ENCODE peak calls at places on chromosomes 7 and 10, in six cellular contexts. N, K, G, A, V and Y are unnamed samples. For H3K4me1, the result is how much of the 10 kb centered on the place peaks cover.

GRCh38 chr10:15259136-15259535 is 90.6 kb upstream of the NMT2 start:
- DNase-seq in N (no peak), K (no peak), G (no peak), A (no peak), V (no peak), Y (no peak)

GRCh38 chr7:1090236-1090635 is 2.3 kb downstream of the GPER1 start:
- DNase-seq in N (no peak), K (no peak), G (no peak), A (no peak), V (no peak), Y (peak)

GRCh38 chr7:142957723-142958122 is 4.4 kb downstream of the KEL start:
- DNase-seq in N (no peak), K (no peak), G (no peak), A (no peak), V (no peak), Y (no peak)

GRCh38 chr7:120521761-120522737 is 249.1 kb downstream of the KCND2 start:
- DNase-seq in N (no peak), K (no peak), G (no peak), A (no peak), V (no peak), Y (no peak)

GRCh38 chr7:73316521-73316920 is 7.9 kb upstream of the NSUN5 start:
- DNase-seq in N (no peak), K (no peak), G (no peak), A (no peak), V (no peak), Y (no peak)

GRCh38 chr10:96043157-96043894 is at the start of gene CCNJ:
- DNase-seq in N (peak), K (peak), G (peak), A (peak), V (peak), Y (peak)

GRCh38 chr7:99579956-99580777 is 17.9 kb upstream of the TMEM225B start:
- DNase-seq in N (peak), K (no peak), G (peak), A (peak), V (peak), Y (peak)

GRCh38 chr10:77898323-77899079 is 28.1 kb downstream of the DLG5 start:
- DNase-seq in N (no peak), K (no peak), G (no peak), A (no peak), V (no peak), Y (peak)

GRCh38 chr7:116431783-116432182 is 67.8 kb upstream of the CAV2 start:
- DNase-seq in N (no peak), K (no peak), G (no peak), A (no peak), V (no peak), Y (no peak)

GRCh38 chr10:85619832-85620231 is 746.8 kb downstream of the GRID1 start:
- DNase-seq in N (no peak), K (no peak), G (no peak), A (no peak), V (no peak), Y (no peak)

DNA sequence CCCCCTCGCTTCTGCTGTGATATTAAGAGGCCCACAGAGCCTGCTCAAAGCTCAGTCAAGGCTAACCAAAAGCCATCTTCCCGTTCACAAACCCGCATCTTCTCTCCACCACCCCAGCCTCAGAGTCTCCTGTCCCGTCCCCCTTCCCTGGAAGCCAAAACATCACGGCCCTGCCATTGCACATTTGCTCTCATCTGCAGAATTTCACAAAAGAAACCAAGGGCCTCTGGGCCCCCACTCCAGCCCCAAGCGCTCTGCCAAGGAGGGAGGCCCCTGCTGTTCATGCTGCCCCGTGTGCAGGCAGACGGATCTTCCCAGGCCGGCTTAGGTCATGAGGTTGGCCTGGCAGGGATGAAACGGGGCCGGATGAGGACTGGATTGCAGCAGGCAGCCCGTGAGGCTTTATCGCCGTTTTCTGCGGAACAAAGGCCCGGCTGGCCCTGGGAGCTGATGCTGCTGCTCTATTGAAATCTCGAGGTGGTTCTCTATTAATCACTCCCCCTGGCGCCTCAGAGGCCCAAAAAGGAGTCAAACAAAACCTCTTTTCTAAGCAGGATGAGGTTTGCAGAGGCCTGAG is 31.5 kb upstream of the FOXK1 start:
- DNase-seq in N (peak), K (no peak), G (no peak), A (no peak), V (peak), Y (peak)
- H3K9ac ChIP-seq in N (no peak), K (no peak), G (peak), A (peak), V (peak), Y (no peak)

GRCh38 chr10:62024026-62024701 is 122.7 kb downstream of the ARID5B start:
- DNase-seq in N (no peak), K (no peak), G (no peak), A (no peak), V (no peak), Y (no peak)
- H3K4me1 ChIP-seq in N (under half), K (under half), G (under half), A (half or more), V (under half), Y (under half)

DNA sequence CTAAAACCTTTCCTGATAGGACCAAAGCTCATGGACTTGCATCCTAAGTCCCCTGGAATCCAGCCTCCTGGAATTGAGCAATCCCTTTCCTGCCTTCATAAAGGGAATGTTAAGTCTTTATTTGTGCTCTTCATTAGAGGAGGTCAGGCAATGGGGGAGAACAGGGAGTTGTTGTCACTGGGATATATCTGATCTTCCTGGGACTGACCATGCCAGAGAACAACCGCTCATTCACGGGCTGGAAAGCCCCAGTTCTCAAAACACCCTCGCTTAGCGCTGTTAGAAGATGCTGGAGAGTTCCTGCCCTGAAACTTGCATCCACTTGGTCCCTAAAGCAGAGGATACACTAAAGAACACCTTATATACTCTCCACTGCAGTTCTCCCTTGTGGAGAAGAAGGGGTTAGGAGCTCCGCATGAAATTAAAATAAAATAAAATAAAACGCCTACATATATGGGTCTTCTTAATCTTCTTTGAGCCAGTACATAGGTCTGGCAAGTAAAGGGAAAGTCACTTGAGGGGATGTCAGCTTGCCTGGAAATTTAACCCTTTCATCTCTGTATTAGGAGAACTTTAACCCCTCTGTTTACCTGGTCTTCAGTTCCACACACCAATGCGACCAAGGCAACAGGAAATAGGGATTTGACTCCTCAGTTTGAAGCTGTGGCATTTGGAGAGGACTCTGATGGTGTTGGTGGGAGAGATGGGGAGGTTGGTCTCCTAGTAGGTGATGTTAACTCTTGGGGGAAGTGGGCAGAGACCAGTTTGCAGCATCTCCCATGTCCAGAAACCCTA is 1.2 kb downstream of the SORCS1 start:
- DNase-seq in N (no peak), K (no peak), G (no peak), A (peak), V (peak), Y (no peak)
- H3K9ac ChIP-seq in N (no peak), K (no peak), G (no peak), A (no peak), V (peak), Y (no peak)

GRCh38 chr7:34067406-34067805 is 162.1 kb downstream of the BMPER start:
- DNase-seq in N (no peak), K (no peak), G (no peak), A (peak), V (no peak), Y (no peak)

GRCh38 chr7:34069676-34070075 is 164.3 kb downstream of the BMPER start:
- DNase-seq in N (peak), K (no peak), G (peak), A (no peak), V (no peak), Y (no peak)

GRCh38 chr7:34066968-34067367 is 161.6 kb downstream of the BMPER start:
- DNase-seq in N (no peak), K (no peak), G (no peak), A (no peak), V (no peak), Y (no peak)

GRCh38 chr7:34073676-34074075 is 168.3 kb downstream of the BMPER start:
- DNase-seq in N (peak), K (no peak), G (no peak), A (no peak), V (no peak), Y (peak)

GRCh38 chr7:34070486-34071323 is 165.4 kb downstream of the BMPER start:
- DNase-seq in N (peak), K (no peak), G (peak), A (peak), V (no peak), Y (no peak)
- H3K4me1 ChIP-seq in N (under half), K (under half), G (under half), A (under half), V (under half), Y (under half)

GRCh38 chr7:6440381-6440780 is 7.4 kb downstream of the DAGLB start:
- DNase-seq in N (no peak), K (no peak), G (no peak), A (no peak), V (no peak), Y (no peak)
- H3K9ac ChIP-seq in N (no peak), K (no peak), G (no peak), A (no peak), V (no peak), Y (no peak)

GRCh38 chr10:126080303-126080825 is 184.0 kb downstream of the FANK1 start:
- DNase-seq in N (no peak), K (no peak), G (peak), A (no peak), V (no peak), Y (no peak)

GRCh38 chr10:126073606-126074005 is 177.2 kb downstream of the FANK1 start:
- DNase-seq in N (peak), K (no peak), G (no peak), A (peak), V (no peak), Y (no peak)

GRCh38 chr10:126070815-126071214 is 174.5 kb downstream of the FANK1 start:
- DNase-seq in N (no peak), K (no peak), G (no peak), A (no peak), V (no peak), Y (no peak)

GRCh38 chr10:126080879-126081331 is 184.5 kb downstream of the FANK1 start:
- DNase-seq in N (peak), K (no peak), G (peak), A (peak), V (no peak), Y (no peak)

GRCh38 chr10:126075009-126075408 is 178.6 kb downstream of the FANK1 start:
- DNase-seq in N (no peak), K (no peak), G (no peak), A (no peak), V (no peak), Y (no peak)
- H3K4me1 ChIP-seq in N (under half), K (under half), G (under half), A (under half), V (under half), Y (under half)

DNA sequence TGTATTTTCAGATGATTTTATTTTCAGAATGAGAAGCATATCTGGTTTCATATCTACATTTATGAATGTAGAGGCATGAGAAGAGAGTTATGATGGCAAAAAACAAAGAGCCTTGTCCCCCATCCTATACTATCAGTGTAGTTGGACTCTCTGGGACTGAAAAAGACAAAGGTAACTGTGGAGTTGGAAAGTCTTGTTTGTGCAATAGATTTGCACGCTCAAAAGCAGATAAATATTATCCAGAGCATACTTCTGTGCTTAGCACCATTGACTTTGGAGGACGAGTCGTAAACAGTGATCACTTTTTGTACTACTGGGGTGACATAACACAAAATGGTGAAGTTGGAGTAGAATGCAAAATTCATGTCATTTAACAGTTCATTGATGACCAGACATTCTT is 85.2 kb upstream of the EGFR start:
- DNase-seq in N (no peak), K (no peak), G (no peak), A (no peak), V (no peak), Y (no peak)
- H3K9ac ChIP-seq in N (peak), K (peak), G (peak), A (peak), V (no peak), Y (peak)

GRCh38 chr10:63708421-63708820 is 187.2 kb downstream of the REEP3 start:
- DNase-seq in N (no peak), K (no peak), G (no peak), A (no peak), V (no peak), Y (no peak)
- H3K4me1 ChIP-seq in N (under half), K (half or more), G (under half), A (under half), V (under half), Y (under half)

GRCh38 chr7:97003262-97004236 is 1.8 kb upstream of the DLX6 start:
- DNase-seq in N (no peak), K (no peak), G (no peak), A (no peak), V (peak), Y (peak)
- H3K9ac ChIP-seq in N (no peak), K (no peak), G (no peak), A (no peak), V (no peak), Y (no peak)